ENCODE peak calls at places on chromosomes 2 and 18, in six cellular contexts. E is tibial artery; T is stimulated activated CD8-positive, alpha-beta memory T cell treated with anti-CD3 and anti-CD28 coated beads, Interleukin-12 subunit alpha, Interleukin-12 subunit beta, amount 100 ng/mL, for 1 hour; Z is NCI-H226; P is coronary artery; D is Caki2. C is an unnamed sample.

GRCh38 chr2:207617011-207617671 is 8.1 kb downstream of the METTL21A start:
- DNase-seq in P (no peak), D (peak; percentile 88), Z (peak; percentile 81), T (no peak), E (no peak), C (no peak)

GRCh38 chr2:164369416-164369815 is 251.9 kb downstream of the GRB14 start:
- DNase-seq in E (no peak), D (no peak), P (no peak), Z (no peak), T (no peak), C (no peak)

GRCh38 chr2:55555977-55556376 is 36.5 kb downstream of the CFAP36 start:
- DNase-seq in T (no peak), Z (peak; percentile 57), P (no peak), D (no peak), E (no peak), C (no peak)

GRCh38 chr18:48676756-48677368 is 138.0 kb downstream of the CTIF start:
- DNase-seq in E (peak; percentile 79), T (peak; percentile 18), Z (no peak), P (no peak), D (peak; percentile 42), C (peak; percentile 78)

GRCh38 chr18:3281456-3282400 is 19.8 kb downstream of the MYL12B start:
- DNase-seq in Z (peak; percentile 54), D (peak; percentile 74), E (no peak), P (no peak), T (no peak), C (no peak)

GRCh38 chr2:60652822-60653315 is 99.4 kb upstream of the BCL11A start:
- DNase-seq in T (no peak), D (no peak), P (no peak), Z (no peak), E (no peak), C (no peak)

GRCh38 chr2:209236369-209236768 is 187.5 kb upstream of the MAP2 start:
- DNase-seq in D (no peak), P (no peak), E (no peak), Z (no peak), T (no peak), C (no peak)

GRCh38 chr2:15058015-15058414 is 425.5 kb downstream of the LRATD1 start:
- DNase-seq in E (no peak), P (no peak), T (no peak), D (no peak), Z (no peak), C (no peak)

GRCh38 chr2:55157474-55157884 is 74.6 kb downstream of the CLHC1 start:
- DNase-seq in E (no peak), P (no peak), Z (no peak), D (no peak), T (no peak), C (no peak)

GRCh38 chr18:76202322-76202721 is 292.7 kb downstream of the ZNF516 start:
- DNase-seq in Z (no peak), E (no peak), D (no peak), T (no peak), P (no peak), C (no peak)

GRCh38 chr2:128543646-128544045 is 225.0 kb upstream of the HS6ST1 start:
- DNase-seq in T (no peak), D (no peak), Z (no peak), E (no peak), P (no peak), C (no peak)

GRCh38 chr2:232538671-232539070 is 821 bp upstream of the CHRNG start:
- DNase-seq in D (no peak), E (no peak), Z (no peak), P (no peak), T (no peak), C (no peak)

GRCh38 chr18:49168970-49169619 is 218.3 kb upstream of the SMAD7 start:
- DNase-seq in E (no peak), D (no peak), P (no peak), T (no peak), Z (no peak), C (no peak)

GRCh38 chr2:113192459-113193100 is 18.8 kb downstream of the PSD4 start:
- DNase-seq in Z (no peak), T (no peak), D (no peak), E (no peak), P (no peak), C (no peak)

GRCh38 chr2:224252601-224253000 is 149.3 kb downstream of the FAM124B start:
- DNase-seq in T (no peak), D (no peak), E (no peak), P (no peak), Z (no peak), C (no peak)

GRCh38 chr2:126639276-126639675 is 16.7 kb upstream of the GYPC start:
- DNase-seq in T (no peak), D (no peak), Z (no peak), P (peak; percentile 36), E (no peak), C (no peak)

C was measured in ovary.